ENCODE peak calls at places on chromosome 2, in six cellular contexts. A, X, V, S, D and U are unnamed samples.

GRCh38 chr2:46954951-46955571 is 39.5 kb upstream of the MCFD2 start:
- DNase-seq in D (peak), V (peak), X (no peak), A (peak), S (peak), U (no peak)

GRCh38 chr2:127157651-127158460 is 50.9 kb upstream of the BIN1 start:
- DNase-seq in S (peak), A (peak), X (no peak), D (no peak), V (no peak), U (no peak)

GRCh38 chr2:1538663-1539062 is 125.4 kb downstream of the TPO start:
- DNase-seq in S (no peak), A (peak), V (no peak), D (no peak), X (peak), U (no peak)

GRCh38 chr2:160574472-160575140 is 81.0 kb upstream of the RBMS1 start:
- DNase-seq in X (no peak), D (peak), A (peak), S (peak), V (peak), U (no peak)

GRCh38 chr2:26521054-26521912 is 43.4 kb upstream of the OTOF start:
- DNase-seq in A (peak), V (no peak), S (no peak), D (peak), X (peak), U (peak)

GRCh38 chr2:204339212-204339715 is 206.0 kb upstream of the PARD3B start:
- DNase-seq in S (no peak), D (no peak), V (no peak), A (peak), X (no peak), U (no peak)

GRCh38 chr2:14781148-14781547 is 148.6 kb downstream of the LRATD1 start:
- DNase-seq in X (no peak), S (no peak), D (no peak), V (no peak), A (no peak), U (no peak)

GRCh38 chr2:75309596-75310290 is 110.4 kb upstream of the TACR1 start:
- DNase-seq in X (no peak), V (no peak), D (no peak), S (no peak), A (peak), U (no peak)

GRCh38 chr2:158194229-158194628 is 92.6 kb downstream of the UPP2 start:
- DNase-seq in X (peak), S (no peak), D (no peak), V (no peak), A (no peak), U (no peak)